ENCODE peak calls at places on chromosome 1, in seven cellular contexts. X is SK-N-SH, B is heart left ventricle, W is tibial nerve, N is ovary, I is mesenchymal stem cell, G is psoas muscle. H is an unnamed sample.

GRCh38 chr1:6601865-6602668 is 602 bp downstream of the KLHL21 start:
- DNase-seq in X (peak; percentile 67), B (peak; percentile 52), W (no peak), N (peak; percentile 77), I (peak; percentile 72), G (peak; percentile 64), H (peak; percentile 44)

GRCh38 chr1:175612286-175612685 is 131.1 kb downstream of the TNR start:
- DNase-seq in X (no peak), B (no peak), W (no peak), N (no peak), I (no peak), G (no peak), H (no peak)

GRCh38 chr1:186896211-186896610 is 67.5 kb downstream of the PLA2G4A start:
- DNase-seq in X (no peak), B (no peak), W (no peak), N (no peak), I (no peak), G (no peak), H (no peak)

GRCh38 chr1:51784997-51785421 is 93.5 kb downstream of the NRDC start:
- DNase-seq in X (no peak), B (no peak), W (no peak), N (no peak), I (peak; percentile 59), G (no peak), H (no peak)

GRCh38 chr1:233424727-233425222 is 97.3 kb downstream of the MAP3K21 start:
- DNase-seq in X (no peak), B (no peak), W (no peak), N (no peak), I (no peak), G (no peak), H (no peak)

GRCh38 chr1:157170677-157171515 is 32.7 kb upstream of the ETV3 start:
- DNase-seq in X (no peak), B (no peak), W (no peak), N (no peak), I (peak; percentile 17), G (no peak), H (peak; percentile 41)

GRCh38 chr1:203519053-203519770 is 25.3 kb downstream of the OPTC start:
- DNase-seq in X (no peak), B (no peak), W (no peak), N (no peak), I (no peak), G (no peak), H (no peak)

GRCh38 chr1:6303397-6304012 is 42.6 kb upstream of the GPR153 start:
- DNase-seq in X (no peak), B (no peak), W (no peak), N (no peak), I (no peak), G (no peak), H (no peak)

GRCh38 chr1:19074902-19075721 is 118.6 kb upstream of the IFFO2 start:
- DNase-seq in X (no peak), B (no peak), W (no peak), N (no peak), I (no peak), G (no peak), H (no peak)

GRCh38 chr1:10796029-10796944 is at the start of gene CASZ1:
- DNase-seq in X (peak; percentile 99), B (peak; percentile 90), W (peak; percentile 27), N (peak; percentile 84), I (peak; percentile 90), G (peak; percentile 79), H (peak; percentile 85)

GRCh38 chr1:6625579-6626149 is 996 bp downstream of the THAP3 start:
- DNase-seq in X (no peak), B (peak; percentile 45), W (no peak), N (no peak), I (peak; percentile 59), G (no peak), H (peak; percentile 27)

GRCh38 chr1:11293856-11294255 is 20.9 kb downstream of the UBIAD1 start:
- DNase-seq in X (no peak), B (no peak), W (no peak), N (no peak), I (no peak), G (no peak), H (no peak)

GRCh38 chr1:218346391-218347204 is 1.5 kb downstream of the TGFB2 start:
- DNase-seq in X (no peak), B (no peak), W (no peak), N (peak; percentile 59), I (peak; percentile 61), G (peak; percentile 28), H (peak; percentile 47)

GRCh38 chr1:182595641-182596240 is 6.7 kb upstream of the RNASEL start:
- DNase-seq in X (peak; percentile 69), B (peak; percentile 58), W (no peak), N (peak; percentile 66), I (peak; percentile 69), G (peak; percentile 68), H (no peak)

GRCh38 chr1:17739050-17739449 is 16.1 kb upstream of the ACTL8 start:
- DNase-seq in X (no peak), B (no peak), W (no peak), N (no peak), I (no peak), G (no peak), H (no peak)

GRCh38 chr1:182069028-182069466 is 7.5 kb upstream of the ZNF648 start:
- DNase-seq in X (peak; percentile 84), B (peak; percentile 35), W (no peak), N (peak; percentile 77), I (peak; percentile 3), G (peak; percentile 51), H (peak; percentile 79)

GRCh38 chr1:75275107-75275506 is 140.9 kb downstream of the LHX8 start:
- DNase-seq in X (no peak), B (no peak), W (no peak), N (no peak), I (no peak), G (no peak), H (no peak)

GRCh38 chr1:26287033-26287711 is 7.3 kb downstream of the SH3BGRL3 start:
- DNase-seq in X (no peak), B (no peak), W (no peak), N (no peak), I (peak; percentile 21), G (peak; percentile 70), H (no peak)

GRCh38 chr1:206001476-206001888 is 1.7 kb downstream of the RAB7B start:
- DNase-seq in X (no peak), B (no peak), W (no peak), N (no peak), I (peak; percentile 94), G (peak; percentile 40), H (no peak)

GRCh38 chr1:65963161-65963888 is 170.6 kb downstream of the PDE4B start:
- DNase-seq in X (no peak), B (no peak), W (no peak), N (no peak), I (no peak), G (no peak), H (no peak)

GRCh38 chr1:151327903-151328674 is 873 bp upstream of the PI4KB start:
- DNase-seq in X (no peak), B (peak; percentile 25), W (no peak), N (peak; percentile 48), I (no peak), G (peak; percentile 32), H (no peak)

GRCh38 chr1:104182251-104182650 is 432.6 kb downstream of the AMY1C start:
- DNase-seq in X (no peak), B (no peak), W (no peak), N (no peak), I (no peak), G (no peak), H (no peak)

GRCh38 chr1:8472668-8473067 is 154.8 kb downstream of the SLC45A1 start:
- DNase-seq in X (no peak), B (no peak), W (no peak), N (no peak), I (no peak), G (no peak), H (no peak)

GRCh38 chr1:46173361-46173856 is 1.5 kb upstream of the TSPAN1 start:
- DNase-seq in X (peak; percentile 42), B (peak; percentile 45), W (no peak), N (no peak), I (peak; percentile 79), G (no peak), H (no peak)

GRCh38 chr1:233025156-233025555 is 74.7 kb downstream of the NTPCR start:
- DNase-seq in X (peak; percentile 55), B (peak; percentile 40), W (no peak), N (no peak), I (peak; percentile 52), G (peak; percentile 16), H (peak; percentile 23)

GRCh38 chr1:213183036-213183672 is 132.1 kb downstream of the RPS6KC1 start:
- DNase-seq in X (no peak), B (no peak), W (no peak), N (no peak), I (no peak), G (no peak), H (no peak)

GRCh38 chr1:167440345-167440744 is 78.0 kb downstream of the CD247 start:
- DNase-seq in X (no peak), B (no peak), W (no peak), N (no peak), I (no peak), G (no peak), H (no peak)
- H3K36me3 ChIP-seq in X (no peaks in the 10 kb centered on the region), B (no peaks in the 10 kb centered on the region), W (no peaks in the 10 kb centered on the region), N (no peaks in the 10 kb centered on the region), I (no peaks in the 10 kb centered on the region), G (no peaks in the 10 kb centered on the region), H (no peaks in the 10 kb centered on the region)

GRCh38 chr1:240457203-240457602 is 154.8 kb downstream of the GREM2 start:
- DNase-seq in X (no peak), B (no peak), W (no peak), N (no peak), I (no peak), G (no peak), H (no peak)
- H3K36me3 ChIP-seq in X (peaks cover 16% of the 10 kb centered on the region), B (no peaks in the 10 kb centered on the region), W (no peaks in the 10 kb centered on the region), N (no peaks in the 10 kb centered on the region), I (no peaks in the 10 kb centered on the region), G (no peaks in the 10 kb centered on the region), H (no peaks in the 10 kb centered on the region)

GRCh38 chr1:37825508-37825907 is 17.5 kb upstream of the YRDC start:
- DNase-seq in X (no peak), B (no peak), W (no peak), N (no peak), I (no peak), G (no peak), H (no peak)
- H3K36me3 ChIP-seq in X (peaks cover 46% of the 10 kb centered on the region), B (peaks cover 82% of the 10 kb centered on the region), W (peaks cover 95% of the 10 kb centered on the region), N (peaks cover 2% of the 10 kb centered on the region), I (peaks cover 79% of the 10 kb centered on the region), G (peaks cover 8% of the 10 kb centered on the region), H (peaks cover 40% of the 10 kb centered on the region)

GRCh38 chr1:910881-911721 is 12.6 kb upstream of the SAMD11 start:
- DNase-seq in X (peak; percentile 72), B (peak; percentile 21), W (peak; percentile 6), N (peak; percentile 36), I (no peak), G (peak; percentile 19), H (peak; percentile 31)

GRCh38 chr1:910311-910880 is 13.3 kb upstream of the SAMD11 start:
- DNase-seq in X (peak; percentile 41), B (peak; percentile 36), W (peak; percentile 11), N (peak; percentile 30), I (no peak), G (peak; percentile 12), H (peak; percentile 20)

GRCh38 chr1:907611-908451 is 15.9 kb upstream of the SAMD11 start:
- DNase-seq in X (peak; percentile 11), B (peak; percentile 19), W (peak; percentile 5), N (no peak), I (no peak), G (peak; percentile 11), H (no peak)

GRCh38 chr1:911875-912739 is 11.6 kb upstream of the SAMD11 start:
- DNase-seq in X (peak; percentile 15), B (no peak), W (peak; percentile 4), N (peak; percentile 35), I (no peak), G (no peak), H (peak; percentile 10)

GRCh38 chr1:909861-910310 is 13.8 kb upstream of the SAMD11 start:
- DNase-seq in X (no peak), B (peak; percentile 16), W (peak; percentile 3), N (peak; percentile 31), I (no peak), G (no peak), H (no peak)
- H3K36me3 ChIP-seq in X (no peaks in the 10 kb centered on the region), B (no peaks in the 10 kb centered on the region), W (no peaks in the 10 kb centered on the region), N (no peaks in the 10 kb centered on the region), I (no peaks in the 10 kb centered on the region), G (no peaks in the 10 kb centered on the region), H (peaks cover 18% of the 10 kb centered on the region)

H was measured in HAP-1.